ENCODE peak calls at places on chromosome 3, in eight cellular contexts. One of them, this sample, is unnamed.
A peak's percentile ranks its signal among the peaks of the same experiment; 100 is the strongest.

GRCh38 chr3:180383332-180384020 is 218.5 kb upstream of the TTC14 start:
- DNase-seq in body of pancreas: no peak
- DNase-seq in activated CD8-positive, alpha-beta T cell treated with anti-CD3 and anti-CD28 coated beads for 36 hours: no peak
- DNase-seq in fibroblast of mammary gland: peak; percentile 23
- DNase-seq in colonic mucosa: no peak
- DNase-seq in neural progenitor cell: no peak
- DNase-seq in HepG2: no peak
- DNase-seq in astrocyte of the cerebellum: no peak
- DNase-seq in this sample: no peak

GRCh38 chr3:87501076-87501475 is 224.7 kb upstream of the POU1F1 start:
- DNase-seq in body of pancreas: no peak
- DNase-seq in activated CD8-positive, alpha-beta T cell treated with anti-CD3 and anti-CD28 coated beads for 36 hours: no peak
- DNase-seq in fibroblast of mammary gland: no peak
- DNase-seq in colonic mucosa: no peak
- DNase-seq in neural progenitor cell: no peak
- DNase-seq in HepG2: no peak
- DNase-seq in astrocyte of the cerebellum: no peak
- DNase-seq in this sample: no peak

GRCh38 chr3:197736491-197737318 is at the start of gene RUBCN:
- DNase-seq in body of pancreas: peak; percentile 95
- DNase-seq in activated CD8-positive, alpha-beta T cell treated with anti-CD3 and anti-CD28 coated beads for 36 hours: peak; percentile 96
- DNase-seq in fibroblast of mammary gland: peak; percentile 88
- DNase-seq in colonic mucosa: peak; percentile 96
- DNase-seq in neural progenitor cell: peak; percentile 99
- DNase-seq in HepG2: peak; percentile 91
- DNase-seq in astrocyte of the cerebellum: peak; percentile 83
- DNase-seq in this sample: peak; percentile 57

GRCh38 chr3:16311960-16312451 is 47.0 kb downstream of the OXNAD1 start:
- DNase-seq in body of pancreas: peak; percentile 10
- DNase-seq in activated CD8-positive, alpha-beta T cell treated with anti-CD3 and anti-CD28 coated beads for 36 hours: peak; percentile 62
- DNase-seq in fibroblast of mammary gland: peak; percentile 63
- DNase-seq in colonic mucosa: no peak
- DNase-seq in neural progenitor cell: no peak
- DNase-seq in HepG2: no peak
- DNase-seq in astrocyte of the cerebellum: peak; percentile 18
- DNase-seq in this sample: no peak

GRCh38 chr3:52203701-52204100 is 5.7 kb downstream of the ALAS1 start:
- DNase-seq in body of pancreas: no peak
- DNase-seq in activated CD8-positive, alpha-beta T cell treated with anti-CD3 and anti-CD28 coated beads for 36 hours: no peak
- DNase-seq in fibroblast of mammary gland: no peak
- DNase-seq in colonic mucosa: no peak
- DNase-seq in neural progenitor cell: no peak
- DNase-seq in HepG2: no peak
- DNase-seq in astrocyte of the cerebellum: no peak
- DNase-seq in this sample: no peak

GRCh38 chr3:150035400-150035799 is 64.7 kb upstream of the PFN2 start:
- DNase-seq in body of pancreas: no peak
- DNase-seq in activated CD8-positive, alpha-beta T cell treated with anti-CD3 and anti-CD28 coated beads for 36 hours: no peak
- DNase-seq in fibroblast of mammary gland: no peak
- DNase-seq in colonic mucosa: no peak
- DNase-seq in neural progenitor cell: peak; percentile 84
- DNase-seq in HepG2: no peak
- DNase-seq in astrocyte of the cerebellum: no peak
- DNase-seq in this sample: no peak

GRCh38 chr3:194130807-194131589 is 5.0 kb upstream of the HES1 start:
- DNase-seq in body of pancreas: peak; percentile 88
- DNase-seq in activated CD8-positive, alpha-beta T cell treated with anti-CD3 and anti-CD28 coated beads for 36 hours: peak; percentile 24
- DNase-seq in fibroblast of mammary gland: no peak
- DNase-seq in colonic mucosa: peak; percentile 70
- DNase-seq in neural progenitor cell: peak; percentile 82
- DNase-seq in HepG2: peak; percentile 94
- DNase-seq in astrocyte of the cerebellum: peak; percentile 81
- DNase-seq in this sample: no peak

GRCh38 chr3:170320471-170321121 is 36.9 kb upstream of the SKIL start:
- DNase-seq in body of pancreas: no peak
- DNase-seq in activated CD8-positive, alpha-beta T cell treated with anti-CD3 and anti-CD28 coated beads for 36 hours: no peak
- DNase-seq in fibroblast of mammary gland: no peak
- DNase-seq in colonic mucosa: no peak
- DNase-seq in neural progenitor cell: no peak
- DNase-seq in HepG2: no peak
- DNase-seq in astrocyte of the cerebellum: no peak
- DNase-seq in this sample: no peak

GRCh38 chr3:84008623-84009022 is 950.2 kb upstream of the CADM2 start:
- DNase-seq in body of pancreas: no peak
- DNase-seq in activated CD8-positive, alpha-beta T cell treated with anti-CD3 and anti-CD28 coated beads for 36 hours: no peak
- DNase-seq in fibroblast of mammary gland: no peak
- DNase-seq in colonic mucosa: no peak
- DNase-seq in neural progenitor cell: no peak
- DNase-seq in HepG2: no peak
- DNase-seq in astrocyte of the cerebellum: no peak
- DNase-seq in this sample: no peak

GRCh38 chr3:188299068-188299467 is 145.1 kb downstream of the LPP start:
- DNase-seq in body of pancreas: no peak
- DNase-seq in activated CD8-positive, alpha-beta T cell treated with anti-CD3 and anti-CD28 coated beads for 36 hours: peak; percentile 63
- DNase-seq in fibroblast of mammary gland: no peak
- DNase-seq in colonic mucosa: no peak
- DNase-seq in neural progenitor cell: no peak
- DNase-seq in HepG2: no peak
- DNase-seq in astrocyte of the cerebellum: no peak
- DNase-seq in this sample: no peak

GRCh38 chr3:37519661-37520060 is 342.0 kb upstream of the CTDSPL start:
- DNase-seq in body of pancreas: peak; percentile 34
- DNase-seq in activated CD8-positive, alpha-beta T cell treated with anti-CD3 and anti-CD28 coated beads for 36 hours: no peak
- DNase-seq in fibroblast of mammary gland: no peak
- DNase-seq in colonic mucosa: no peak
- DNase-seq in neural progenitor cell: no peak
- DNase-seq in HepG2: no peak
- DNase-seq in astrocyte of the cerebellum: no peak
- DNase-seq in this sample: no peak

GRCh38 chr3:65856907-65857306 is 181.8 kb downstream of the MAGI1 start:
- DNase-seq in body of pancreas: peak; percentile 43
- DNase-seq in activated CD8-positive, alpha-beta T cell treated with anti-CD3 and anti-CD28 coated beads for 36 hours: no peak
- DNase-seq in fibroblast of mammary gland: no peak
- DNase-seq in colonic mucosa: no peak
- DNase-seq in neural progenitor cell: no peak
- DNase-seq in HepG2: peak; percentile 53
- DNase-seq in astrocyte of the cerebellum: no peak
- DNase-seq in this sample: no peak

GRCh38 chr3:159158213-159158612 is 356.4 kb downstream of the MFSD1 start:
- DNase-seq in body of pancreas: no peak
- DNase-seq in activated CD8-positive, alpha-beta T cell treated with anti-CD3 and anti-CD28 coated beads for 36 hours: no peak
- DNase-seq in fibroblast of mammary gland: peak; percentile 17
- DNase-seq in colonic mucosa: no peak
- DNase-seq in neural progenitor cell: peak; percentile 17
- DNase-seq in HepG2: no peak
- DNase-seq in astrocyte of the cerebellum: no peak
- DNase-seq in this sample: no peak

GRCh38 chr3:50542177-50543034 is 25.1 kb downstream of the C3orf18 start:
- DNase-seq in body of pancreas: peak; percentile 73
- DNase-seq in activated CD8-positive, alpha-beta T cell treated with anti-CD3 and anti-CD28 coated beads for 36 hours: peak; percentile 75
- DNase-seq in fibroblast of mammary gland: peak; percentile 54
- DNase-seq in colonic mucosa: peak; percentile 77
- DNase-seq in neural progenitor cell: peak; percentile 77
- DNase-seq in HepG2: peak; percentile 40
- DNase-seq in astrocyte of the cerebellum: peak; percentile 40
- DNase-seq in this sample: no peak

GRCh38 chr3:152772622-152773021 is 62.3 kb upstream of the P2RY1 start:
- DNase-seq in body of pancreas: no peak
- DNase-seq in activated CD8-positive, alpha-beta T cell treated with anti-CD3 and anti-CD28 coated beads for 36 hours: no peak
- DNase-seq in fibroblast of mammary gland: no peak
- DNase-seq in colonic mucosa: no peak
- DNase-seq in neural progenitor cell: no peak
- DNase-seq in HepG2: no peak
- DNase-seq in astrocyte of the cerebellum: no peak
- DNase-seq in this sample: no peak

GRCh38 chr3:65604863-65605526 is 433.7 kb downstream of the MAGI1 start:
- DNase-seq in body of pancreas: no peak
- DNase-seq in activated CD8-positive, alpha-beta T cell treated with anti-CD3 and anti-CD28 coated beads for 36 hours: no peak
- DNase-seq in fibroblast of mammary gland: peak; percentile 67
- DNase-seq in colonic mucosa: no peak
- DNase-seq in neural progenitor cell: no peak
- DNase-seq in HepG2: no peak
- DNase-seq in astrocyte of the cerebellum: peak; percentile 82
- DNase-seq in this sample: no peak

GRCh38 chr3:64187065-64187959 is 38.0 kb downstream of the PRICKLE2 start:
- DNase-seq in body of pancreas: peak; percentile 90
- DNase-seq in activated CD8-positive, alpha-beta T cell treated with anti-CD3 and anti-CD28 coated beads for 36 hours: no peak
- DNase-seq in fibroblast of mammary gland: peak; percentile 97
- DNase-seq in colonic mucosa: peak; percentile 37
- DNase-seq in neural progenitor cell: no peak
- DNase-seq in HepG2: peak; percentile 64
- DNase-seq in astrocyte of the cerebellum: peak; percentile 95
- DNase-seq in this sample: peak; percentile 94

GRCh38 chr3:28139967-28140634 is 101.3 kb upstream of the CMC1 start:
- DNase-seq in body of pancreas: peak; percentile 40
- DNase-seq in activated CD8-positive, alpha-beta T cell treated with anti-CD3 and anti-CD28 coated beads for 36 hours: no peak
- DNase-seq in fibroblast of mammary gland: peak; percentile 78
- DNase-seq in colonic mucosa: no peak
- DNase-seq in neural progenitor cell: no peak
- DNase-seq in HepG2: peak; percentile 73
- DNase-seq in astrocyte of the cerebellum: no peak
- DNase-seq in this sample: no peak

DNA sequence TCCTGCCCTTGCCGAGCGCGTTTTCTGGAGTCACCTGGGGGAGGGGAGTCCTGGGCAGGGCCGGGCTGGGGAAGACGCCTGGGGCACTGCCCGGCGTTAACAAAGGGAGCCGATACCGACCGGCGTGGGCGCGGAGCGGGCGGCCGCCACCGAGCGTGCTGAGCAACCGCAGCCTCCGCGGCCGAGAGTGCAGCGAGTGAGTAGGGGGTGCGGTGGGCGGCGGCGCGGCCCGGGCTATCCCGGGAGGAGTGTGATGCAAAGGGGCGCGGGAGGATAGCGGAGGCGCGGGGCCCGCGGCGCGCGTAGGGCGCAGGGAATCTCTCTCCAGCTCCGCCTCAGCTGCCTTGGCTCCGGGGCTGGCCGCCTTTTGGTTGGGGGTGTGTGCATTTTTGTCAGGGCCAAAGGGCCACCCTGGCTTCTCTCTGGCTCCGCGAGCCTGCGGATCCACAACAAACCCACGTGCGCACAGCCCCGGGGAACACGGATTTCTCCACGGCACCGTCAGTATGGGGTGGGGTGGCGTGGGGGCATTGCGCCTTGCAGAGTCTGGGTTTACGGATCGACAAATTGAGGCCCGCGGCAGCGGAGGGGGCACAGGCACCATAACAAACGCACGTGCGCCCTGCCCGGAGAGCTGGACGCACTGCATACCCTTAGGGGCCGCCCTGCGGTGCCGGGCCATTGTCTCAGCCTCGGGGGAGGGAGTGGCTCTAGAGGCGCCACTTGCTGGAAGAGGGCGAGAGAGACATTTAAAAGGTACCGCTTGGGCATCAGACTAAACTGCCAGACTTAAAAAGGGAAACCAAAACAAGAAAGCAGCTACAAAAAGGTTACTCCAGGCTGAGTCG is 537 bp downstream of the ST6GAL1 start:
- DNase-seq in body of pancreas: peak; percentile 58
- DNase-seq in activated CD8-positive, alpha-beta T cell treated with anti-CD3 and anti-CD28 coated beads for 36 hours: peak; percentile 73
- DNase-seq in fibroblast of mammary gland: peak; percentile 26
- DNase-seq in colonic mucosa: peak; percentile 71
- DNase-seq in neural progenitor cell: peak; percentile 93
- DNase-seq in HepG2: peak; percentile 71
- DNase-seq in astrocyte of the cerebellum: no peak
- DNase-seq in this sample: no peak
- TF ChIP-seq CTCF in body of pancreas: no peak
- TF ChIP-seq CTCF in activated CD8-positive, alpha-beta T cell treated with anti-CD3 and anti-CD28 coated beads for 36 hours: no peak
- TF ChIP-seq CTCF in fibroblast of mammary gland: no peak
- TF ChIP-seq CTCF in colonic mucosa: no peak
- TF ChIP-seq CTCF in neural progenitor cell: peak; percentile 23
- TF ChIP-seq CTCF in HepG2: peak; percentile 53
- TF ChIP-seq CTCF in astrocyte of the cerebellum: no peak
- TF ChIP-seq CTCF in this sample: peak; percentile 14

GRCh38 chr3:190840146-190840545 is 22.3 kb downstream of the GMNC start:
- DNase-seq in body of pancreas: no peak
- DNase-seq in activated CD8-positive, alpha-beta T cell treated with anti-CD3 and anti-CD28 coated beads for 36 hours: no peak
- DNase-seq in fibroblast of mammary gland: peak; percentile 19
- DNase-seq in colonic mucosa: no peak
- DNase-seq in neural progenitor cell: peak; percentile 10
- DNase-seq in HepG2: no peak
- DNase-seq in astrocyte of the cerebellum: no peak
- DNase-seq in this sample: no peak
- TF ChIP-seq CTCF in body of pancreas: no peak
- TF ChIP-seq CTCF in activated CD8-positive, alpha-beta T cell treated with anti-CD3 and anti-CD28 coated beads for 36 hours: no peak
- TF ChIP-seq CTCF in fibroblast of mammary gland: no peak
- TF ChIP-seq CTCF in colonic mucosa: no peak
- TF ChIP-seq CTCF in neural progenitor cell: no peak
- TF ChIP-seq CTCF in HepG2: no peak
- TF ChIP-seq CTCF in astrocyte of the cerebellum: no peak
- TF ChIP-seq CTCF in this sample: no peak

DNA sequence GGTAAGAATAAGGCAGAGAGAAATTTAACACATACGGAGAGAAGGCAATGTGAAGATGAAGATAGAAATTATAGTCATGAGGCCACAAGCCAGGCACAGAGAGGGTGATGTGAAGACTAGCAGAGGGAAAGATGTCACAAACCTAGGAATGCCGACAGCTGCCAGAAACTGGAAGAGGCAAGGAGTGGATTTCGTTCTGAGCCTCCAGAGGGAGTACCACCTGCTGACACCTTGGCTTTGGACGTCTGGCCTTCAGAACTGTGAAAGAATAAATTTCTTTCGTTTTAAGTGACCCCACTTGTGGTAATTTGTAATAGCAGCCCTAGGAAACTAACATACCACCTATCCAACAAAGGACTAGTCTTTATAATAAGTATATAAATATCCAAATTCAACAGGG is 5.0 kb upstream of the SGO1 start:
- DNase-seq in body of pancreas: no peak
- DNase-seq in activated CD8-positive, alpha-beta T cell treated with anti-CD3 and anti-CD28 coated beads for 36 hours: no peak
- DNase-seq in fibroblast of mammary gland: no peak
- DNase-seq in colonic mucosa: no peak
- DNase-seq in neural progenitor cell: peak; percentile 14
- DNase-seq in HepG2: no peak
- DNase-seq in astrocyte of the cerebellum: no peak
- DNase-seq in this sample: no peak
- TF ChIP-seq CTCF in body of pancreas: no peak
- TF ChIP-seq CTCF in activated CD8-positive, alpha-beta T cell treated with anti-CD3 and anti-CD28 coated beads for 36 hours: no peak
- TF ChIP-seq CTCF in fibroblast of mammary gland: no peak
- TF ChIP-seq CTCF in colonic mucosa: no peak
- TF ChIP-seq CTCF in neural progenitor cell: peak; percentile 14
- TF ChIP-seq CTCF in HepG2: peak; percentile 11
- TF ChIP-seq CTCF in astrocyte of the cerebellum: no peak
- TF ChIP-seq CTCF in this sample: no peak

DNA sequence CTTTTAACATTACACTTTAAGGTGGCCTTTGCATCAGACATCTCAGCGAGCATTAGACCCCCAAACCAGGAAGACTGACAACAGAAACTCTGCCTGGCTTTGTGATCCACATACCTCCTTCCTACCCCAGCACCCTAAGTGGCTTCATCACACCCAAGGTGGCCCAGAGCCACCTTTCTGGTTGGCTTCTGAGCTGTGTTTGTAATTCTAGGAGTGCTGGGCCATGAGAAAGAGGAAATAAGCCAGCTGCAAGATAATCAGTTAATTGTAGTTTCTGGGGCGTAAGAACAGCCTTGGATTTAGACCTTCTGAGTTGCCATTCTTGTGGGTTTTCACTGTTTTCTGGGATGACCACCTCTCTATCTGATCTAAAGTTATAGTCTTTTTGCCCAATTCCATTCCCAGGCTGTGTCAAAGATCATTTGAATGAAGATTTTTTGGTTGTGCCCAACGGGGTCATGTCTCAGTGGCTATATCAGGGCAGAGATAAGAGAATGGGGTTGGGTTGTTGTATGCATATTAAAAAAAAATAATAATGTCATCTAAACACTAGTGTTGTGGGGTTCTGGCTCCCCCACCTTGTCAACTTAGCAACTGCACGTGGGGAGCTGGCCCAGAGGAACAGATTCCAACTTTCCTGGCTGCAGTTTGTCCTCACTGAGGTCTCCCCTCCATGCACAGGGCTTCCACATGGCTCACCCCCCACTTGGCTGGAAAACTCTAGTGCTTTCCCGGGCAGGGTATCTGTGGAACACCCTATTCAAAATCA is 234.8 kb upstream of the WNT5A start:
- DNase-seq in body of pancreas: peak; percentile 32
- DNase-seq in activated CD8-positive, alpha-beta T cell treated with anti-CD3 and anti-CD28 coated beads for 36 hours: peak; percentile 5
- DNase-seq in fibroblast of mammary gland: peak; percentile 35
- DNase-seq in colonic mucosa: peak; percentile 26
- DNase-seq in neural progenitor cell: peak; percentile 36
- DNase-seq in HepG2: no peak
- DNase-seq in astrocyte of the cerebellum: peak; percentile 33
- DNase-seq in this sample: no peak
- TF ChIP-seq CTCF in body of pancreas: peak; percentile 44
- TF ChIP-seq CTCF in activated CD8-positive, alpha-beta T cell treated with anti-CD3 and anti-CD28 coated beads for 36 hours: no peak
- TF ChIP-seq CTCF in fibroblast of mammary gland: peak; percentile 54
- TF ChIP-seq CTCF in colonic mucosa: peak; percentile 41
- TF ChIP-seq CTCF in neural progenitor cell: peak; percentile 67
- TF ChIP-seq CTCF in HepG2: peak; percentile 20
- TF ChIP-seq CTCF in astrocyte of the cerebellum: peak; percentile 79
- TF ChIP-seq CTCF in this sample: peak; percentile 63